ENCODE peak calls at places on chromosomes 11 and 22, in six cellular contexts. One of them, this sample, is unnamed.

GRCh38 chr11:16764888-16765287 is 26.4 kb downstream of the C11orf58 start:
- DNase-seq in NCI-H510A: no peak
- DNase-seq in NCI-H1105 treated with DMSO at 0.1 percent for 48 hours: no peak
- DNase-seq in endodermal cell: no peak
- DNase-seq in transverse colon: no peak
- DNase-seq in stimulated activated CD4-positive, alpha-beta T cell treated with anti-CD3 and anti-CD28 coated beads, Interleukin-12 subunit alpha, Interleukin-12 subunit beta, amount 100 ng/mL, for 48 hours: no peak
- DNase-seq in this sample: no peak

GRCh38 chr11:96205460-96205809 is 137.6 kb downstream of the MAML2 start:
- DNase-seq in NCI-H510A: no peak
- DNase-seq in transverse colon: no peak
- DNase-seq in endodermal cell: no peak
- DNase-seq in stimulated activated CD4-positive, alpha-beta T cell treated with anti-CD3 and anti-CD28 coated beads, Interleukin-12 subunit alpha, Interleukin-12 subunit beta, amount 100 ng/mL, for 48 hours: no peak
- DNase-seq in NCI-H1105 treated with DMSO at 0.1 percent for 48 hours: no peak
- DNase-seq in this sample: no peak

GRCh38 chr11:76744186-76745058 is 38.7 kb upstream of the TSKU start:
- DNase-seq in stimulated activated CD4-positive, alpha-beta T cell treated with anti-CD3 and anti-CD28 coated beads, Interleukin-12 subunit alpha, Interleukin-12 subunit beta, amount 100 ng/mL, for 48 hours: no peak
- DNase-seq in endodermal cell: no peak
- DNase-seq in transverse colon: peak
- DNase-seq in NCI-H1105 treated with DMSO at 0.1 percent for 48 hours: no peak
- DNase-seq in NCI-H510A: no peak
- DNase-seq in this sample: no peak

GRCh38 chr11:45859661-45860140 is 12.4 kb downstream of the CRY2 start:
- DNase-seq in stimulated activated CD4-positive, alpha-beta T cell treated with anti-CD3 and anti-CD28 coated beads, Interleukin-12 subunit alpha, Interleukin-12 subunit beta, amount 100 ng/mL, for 48 hours: no peak
- DNase-seq in endodermal cell: peak
- DNase-seq in NCI-H510A: no peak
- DNase-seq in NCI-H1105 treated with DMSO at 0.1 percent for 48 hours: peak
- DNase-seq in transverse colon: peak
- DNase-seq in this sample: no peak

GRCh38 chr22:24417200-24417599 is 10.2 kb upstream of the ADORA2A start:
- DNase-seq in NCI-H1105 treated with DMSO at 0.1 percent for 48 hours: no peak
- DNase-seq in NCI-H510A: no peak
- DNase-seq in stimulated activated CD4-positive, alpha-beta T cell treated with anti-CD3 and anti-CD28 coated beads, Interleukin-12 subunit alpha, Interleukin-12 subunit beta, amount 100 ng/mL, for 48 hours: no peak
- DNase-seq in transverse colon: no peak
- DNase-seq in endodermal cell: no peak
- DNase-seq in this sample: no peak

GRCh38 chr11:2858995-2859705 is 26.4 kb downstream of the CDKN1C start:
- DNase-seq in transverse colon: no peak
- DNase-seq in NCI-H510A: no peak
- DNase-seq in stimulated activated CD4-positive, alpha-beta T cell treated with anti-CD3 and anti-CD28 coated beads, Interleukin-12 subunit alpha, Interleukin-12 subunit beta, amount 100 ng/mL, for 48 hours: no peak
- DNase-seq in endodermal cell: no peak
- DNase-seq in NCI-H1105 treated with DMSO at 0.1 percent for 48 hours: no peak
- DNase-seq in this sample: no peak

GRCh38 chr11:74683279-74683871 is 47.9 kb downstream of the CHRDL2 start:
- DNase-seq in NCI-H510A: no peak
- DNase-seq in endodermal cell: peak
- DNase-seq in transverse colon: peak
- DNase-seq in stimulated activated CD4-positive, alpha-beta T cell treated with anti-CD3 and anti-CD28 coated beads, Interleukin-12 subunit alpha, Interleukin-12 subunit beta, amount 100 ng/mL, for 48 hours: no peak
- DNase-seq in NCI-H1105 treated with DMSO at 0.1 percent for 48 hours: no peak
- DNase-seq in this sample: peak

GRCh38 chr11:3341298-3341697 is 37.6 kb downstream of the ZNF195 start:
- DNase-seq in endodermal cell: peak
- DNase-seq in stimulated activated CD4-positive, alpha-beta T cell treated with anti-CD3 and anti-CD28 coated beads, Interleukin-12 subunit alpha, Interleukin-12 subunit beta, amount 100 ng/mL, for 48 hours: peak
- DNase-seq in NCI-H1105 treated with DMSO at 0.1 percent for 48 hours: peak
- DNase-seq in NCI-H510A: no peak
- DNase-seq in transverse colon: peak
- DNase-seq in this sample: peak